ENCODE peak calls at places on chromosome 14, in nine cellular contexts. E, W, S, Q, H, F, I, B and X are unnamed samples.

GRCh38 chr14:89956294-89957009 is 725 bp downstream of the TDP1 start:
- DNase-seq in E (peak), W (peak), S (peak), Q (peak), H (peak), F (peak), I (peak), B (peak), X (no peak)

GRCh38 chr14:50018236-50019210 is 97.8 kb downstream of the VCPKMT start:
- DNase-seq in E (no peak), W (no peak), S (no peak), Q (no peak), H (peak), F (no peak), I (no peak), B (no peak), X (no peak)

GRCh38 chr14:51104467-51104866 is 9.6 kb upstream of the TRIM9 start:
- DNase-seq in E (no peak), W (no peak), S (no peak), Q (no peak), H (no peak), F (no peak), I (no peak), B (no peak), X (no peak)

GRCh38 chr14:38044710-38045109 is 163.0 kb upstream of the SSTR1 start:
- DNase-seq in E (no peak), W (no peak), S (no peak), Q (no peak), H (no peak), F (no peak), I (no peak), B (no peak), X (no peak)

GRCh38 chr14:54674342-54674741 is 107.4 kb downstream of the SAMD4A start:
- DNase-seq in E (no peak), W (no peak), S (no peak), Q (no peak), H (no peak), F (no peak), I (no peak), B (no peak), X (no peak)

GRCh38 chr14:33515899-33516298 is 435.0 kb downstream of the EGLN3 start:
- DNase-seq in E (no peak), W (no peak), S (no peak), Q (no peak), H (no peak), F (no peak), I (no peak), B (no peak), X (no peak)

GRCh38 chr14:99603965-99604765 is at the start of gene CCDC85C:
- DNase-seq in E (peak), W (peak), S (peak), Q (peak), H (peak), F (peak), I (peak), B (peak), X (peak)

GRCh38 chr14:105201928-105202513 is 20.9 kb upstream of the NUDT14 start:
- DNase-seq in E (peak), W (no peak), S (no peak), Q (peak), H (no peak), F (no peak), I (no peak), B (no peak), X (no peak)

GRCh38 chr14:69680297-69680696 is 68.9 kb downstream of the SUSD6 start:
- DNase-seq in E (no peak), W (no peak), S (no peak), Q (no peak), H (no peak), F (peak), I (no peak), B (no peak), X (no peak)

GRCh38 chr14:67514650-67515385 is 18.3 kb upstream of the PLEKHH1 start:
- DNase-seq in E (peak), W (no peak), S (peak), Q (peak), H (peak), F (peak), I (peak), B (no peak), X (no peak)

GRCh38 chr14:35414365-35414764 is 9.8 kb upstream of the NFKBIA start:
- DNase-seq in E (no peak), W (no peak), S (no peak), Q (no peak), H (peak), F (no peak), I (no peak), B (no peak), X (no peak)

GRCh38 chr14:104751539-104752337 is 1.2 kb upstream of the SIVA1 start:
- DNase-seq in E (no peak), W (no peak), S (no peak), Q (no peak), H (no peak), F (no peak), I (no peak), B (no peak), X (no peak)

GRCh38 chr14:95039993-95040348 is 117.4 kb downstream of the DICER1 start:
- DNase-seq in E (peak), W (no peak), S (no peak), Q (no peak), H (no peak), F (no peak), I (no peak), B (no peak), X (no peak)

GRCh38 chr14:68359862-68360552 is 432.9 kb downstream of the ZFP36L1 start:
- DNase-seq in E (no peak), W (no peak), S (no peak), Q (no peak), H (no peak), F (no peak), I (no peak), B (no peak), X (no peak)

GRCh38 chr14:54220122-54220691 is 176.6 kb upstream of the CDKN3 start:
- DNase-seq in E (no peak), W (no peak), S (no peak), Q (no peak), H (no peak), F (no peak), I (no peak), B (no peak), X (no peak)

GRCh38 chr14:74671789-74672188 is 41.1 kb downstream of the AREL1 start:
- DNase-seq in E (no peak), W (no peak), S (no peak), Q (no peak), H (peak), F (no peak), I (no peak), B (peak), X (no peak)

GRCh38 chr14:68292467-68293334 is 473.1 kb downstream of the RAD51B start:
- DNase-seq in E (no peak), W (no peak), S (no peak), Q (no peak), H (no peak), F (no peak), I (no peak), B (no peak), X (no peak)

GRCh38 chr14:60616326-60617044 is 32.8 kb downstream of the SIX1 start:
- DNase-seq in E (no peak), W (no peak), S (no peak), Q (no peak), H (no peak), F (no peak), I (no peak), B (no peak), X (no peak)

GRCh38 chr14:91390165-91390778 is 27.3 kb downstream of the CCDC88C start:
- DNase-seq in E (no peak), W (no peak), S (no peak), Q (no peak), H (no peak), F (no peak), I (peak), B (no peak), X (no peak)